ENCODE peak calls at places on chromosomes 12 and 14, in seven cellular contexts. P, N, V, Y, K, I and W are unnamed samples.

GRCh38 chr14:69247691-69248440 is 12.1 kb upstream of the GALNT16 start:
- DNase-seq in P (no peak), N (no peak), V (no peak), Y (peak), K (no peak), I (peak), W (no peak)

GRCh38 chr12:27550653-27550975 is 26.6 kb downstream of the PPFIBP1 start:
- DNase-seq in P (no peak), N (no peak), V (no peak), Y (no peak), K (no peak), I (no peak), W (no peak)

GRCh38 chr14:23562822-23563472 is 4.6 kb downstream of the AP1G2 start:
- DNase-seq in P (peak), N (no peak), V (peak), Y (peak), K (peak), I (no peak), W (peak)

GRCh38 chr12:129531004-129531403 is 372.8 kb downstream of the TMEM132D start:
- DNase-seq in P (peak), N (peak), V (no peak), Y (no peak), K (no peak), I (no peak), W (no peak)

GRCh38 chr12:42332301-42332894 is 6.4 kb downstream of the PPHLN1 start:
- DNase-seq in P (peak), N (no peak), V (no peak), Y (peak), K (peak), I (peak), W (no peak)

GRCh38 chr14:37673439-37673838 is 78.0 kb downstream of the TTC6 start:
- DNase-seq in P (no peak), N (no peak), V (no peak), Y (no peak), K (no peak), I (no peak), W (no peak)

GRCh38 chr14:29028973-29029582 is 262.5 kb downstream of the FOXG1 start:
- DNase-seq in P (no peak), N (peak), V (peak), Y (no peak), K (no peak), I (no peak), W (peak)

GRCh38 chr12:29253916-29254625 is 105.0 kb downstream of the FAR2 start:
- DNase-seq in P (no peak), N (no peak), V (no peak), Y (peak), K (no peak), I (no peak), W (no peak)

GRCh38 chr12:27709932-27710591 is 570 bp upstream of the MRPS35 start:
- DNase-seq in P (peak), N (no peak), V (no peak), Y (peak), K (peak), I (no peak), W (no peak)

GRCh38 chr12:44812062-44812461 is 64.1 kb downstream of the NELL2 start:
- DNase-seq in P (peak), N (no peak), V (no peak), Y (no peak), K (no peak), I (no peak), W (no peak)

GRCh38 chr14:105398726-105399440 is 545 bp downstream of the TEX22 start:
- DNase-seq in P (peak), N (peak), V (no peak), Y (peak), K (no peak), I (no peak), W (no peak)

GRCh38 chr12:79983969-79984629 is 49.2 kb upstream of the PPP1R12A start:
- DNase-seq in P (no peak), N (no peak), V (no peak), Y (peak), K (peak), I (peak), W (no peak)

GRCh38 chr12:67414011-67414715 is 145.0 kb downstream of the CAND1 start:
- DNase-seq in P (peak), N (no peak), V (no peak), Y (no peak), K (no peak), I (no peak), W (no peak)

GRCh38 chr12:99223554-99223953 is 424.0 kb upstream of the GARIN6 start:
- DNase-seq in P (peak), N (no peak), V (no peak), Y (no peak), K (no peak), I (no peak), W (no peak)

GRCh38 chr14:52954346-52955214 is 3.7 kb upstream of the FERMT2 start:
- DNase-seq in P (peak), N (no peak), V (no peak), Y (peak), K (peak), I (no peak), W (no peak)

GRCh38 chr12:69475237-69475984 is 5.2 kb downstream of the FRS2 start:
- DNase-seq in P (no peak), N (no peak), V (no peak), Y (peak), K (peak), I (peak), W (no peak)

GRCh38 chr14:72608391-72609204 is 285.3 kb downstream of the DPF3 start:
- DNase-seq in P (no peak), N (no peak), V (no peak), Y (peak), K (peak), I (peak), W (no peak)

GRCh38 chr14:80215756-80216581 is 4.7 kb upstream of the DIO2 start:
- DNase-seq in P (no peak), N (no peak), V (no peak), Y (peak), K (peak), I (no peak), W (no peak)

GRCh38 chr12:28388879-28389278 is 198.6 kb downstream of the CCDC91 start:
- DNase-seq in P (no peak), N (no peak), V (no peak), Y (no peak), K (peak), I (no peak), W (no peak)

GRCh38 chr12:101204598-101205304 is 5.3 kb downstream of the SLC5A8 start:
- DNase-seq in P (peak), N (no peak), V (no peak), Y (no peak), K (no peak), I (no peak), W (no peak)

GRCh38 chr14:50038398-50039119 is 77.8 kb downstream of the VCPKMT start:
- DNase-seq in P (peak), N (no peak), V (no peak), Y (peak), K (peak), I (peak), W (no peak)

GRCh38 chr12:14654842-14655241 is 41.6 kb downstream of the GUCY2C start:
- DNase-seq in P (peak), N (no peak), V (no peak), Y (no peak), K (no peak), I (no peak), W (no peak)

GRCh38 chr12:81859521-81859920 is 100.4 kb upstream of the PPFIA2 start:
- DNase-seq in P (no peak), N (no peak), V (no peak), Y (peak), K (no peak), I (no peak), W (no peak)

GRCh38 chr12:80864046-80864735 is 73.5 kb downstream of the LIN7A start:
- DNase-seq in P (no peak), N (no peak), V (no peak), Y (peak), K (no peak), I (no peak), W (no peak)

GRCh38 chr12:87332987-87333761 is 696.0 kb downstream of the C12orf50 start:
- DNase-seq in P (no peak), N (no peak), V (no peak), Y (peak), K (no peak), I (no peak), W (no peak)

GRCh38 chr14:81400852-81401251 is 728 bp upstream of the STON2 start:
- DNase-seq in P (no peak), N (peak), V (no peak), Y (peak), K (peak), I (peak), W (no peak)

GRCh38 chr12:27542628-27543027 is 18.6 kb downstream of the PPFIBP1 start:
- DNase-seq in P (no peak), N (no peak), V (no peak), Y (peak), K (peak), I (no peak), W (no peak)

GRCh38 chr14:91311284-91311662 is 66.8 kb upstream of the GPR68 start:
- DNase-seq in P (peak), N (no peak), V (no peak), Y (no peak), K (no peak), I (no peak), W (no peak)

GRCh38 chr14:39107624-39108023 is 4.6 kb upstream of the SEC23A start:
- DNase-seq in P (peak), N (no peak), V (no peak), Y (peak), K (no peak), I (no peak), W (no peak)

GRCh38 chr12:111398530-111398929 is 7.2 kb upstream of the SH2B3 start:
- DNase-seq in P (no peak), N (no peak), V (no peak), Y (no peak), K (no peak), I (no peak), W (no peak)

GRCh38 chr12:47864646-47865235 is 40.1 kb downstream of the VDR start:
- DNase-seq in P (no peak), N (no peak), V (no peak), Y (no peak), K (no peak), I (no peak), W (no peak)

GRCh38 chr12:95820096-95820703 is 29.6 kb upstream of the NTN4 start:
- DNase-seq in P (no peak), N (peak), V (no peak), Y (peak), K (peak), I (no peak), W (no peak)

GRCh38 chr14:55814064-55814463 is 234.1 kb downstream of the KTN1 start:
- DNase-seq in P (no peak), N (no peak), V (no peak), Y (peak), K (no peak), I (no peak), W (no peak)

GRCh38 chr12:25436206-25436912 is 116.7 kb downstream of the LMNTD1 start:
- DNase-seq in P (peak), N (no peak), V (no peak), Y (peak), K (peak), I (peak), W (peak)

GRCh38 chr14:67919259-67919658 is 99.7 kb downstream of the RAD51B start:
- DNase-seq in P (no peak), N (no peak), V (no peak), Y (peak), K (peak), I (no peak), W (no peak)

GRCh38 chr12:83642205-83642604 is 955.5 kb downstream of the TMTC2 start:
- DNase-seq in P (no peak), N (no peak), V (no peak), Y (no peak), K (no peak), I (no peak), W (no peak)

GRCh38 chr12:51897181-51897580 is 9.3 kb downstream of the ANKRD33 start:
- DNase-seq in P (no peak), N (peak), V (no peak), Y (peak), K (no peak), I (no peak), W (no peak)

GRCh38 chr12:16330554-16330953 is 16.9 kb upstream of the MGST1 start:
- DNase-seq in P (no peak), N (no peak), V (no peak), Y (no peak), K (no peak), I (no peak), W (no peak)

DNA sequence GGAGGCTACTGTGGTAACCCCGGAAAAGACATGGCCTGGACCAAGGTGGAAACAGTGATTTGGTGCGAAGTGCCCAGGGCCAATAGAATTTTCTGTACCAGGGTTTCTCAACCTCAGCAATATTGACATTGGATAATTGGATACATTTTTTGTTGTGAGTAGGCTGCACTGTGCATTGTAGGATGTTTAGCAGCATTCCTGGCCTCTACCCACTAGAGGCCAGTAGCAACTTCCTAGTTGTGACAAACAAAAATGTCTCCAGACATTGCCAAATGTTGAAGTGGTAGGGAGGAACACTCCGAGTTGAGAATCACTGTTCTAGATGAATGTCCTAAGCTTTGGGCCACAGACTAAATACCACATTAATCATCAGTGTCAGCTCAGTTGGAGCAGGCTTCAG is 6.2 kb upstream of the CGRRF1 start:
- DNase-seq in P (no peak), N (no peak), V (no peak), Y (peak), K (peak), I (no peak), W (no peak)
- TF ChIP-seq CTCF in P (peak), N (no peak), V (no peak), Y (peak), K (peak), I (peak), W (peak)

GRCh38 chr12:20561886-20562285 is 133.2 kb upstream of the SLCO1C1 start:
- DNase-seq in P (no peak), N (no peak), V (no peak), Y (peak), K (peak), I (no peak), W (no peak)
- TF ChIP-seq CTCF in P (no peak), N (no peak), V (no peak), Y (no peak), K (no peak), I (no peak), W (no peak)

GRCh38 chr12:124392271-124392990 is 97.5 kb downstream of the RFLNA start:
- DNase-seq in P (no peak), N (no peak), V (peak), Y (no peak), K (peak), I (no peak), W (peak)
- TF ChIP-seq CTCF in P (peak), N (no peak), V (no peak), Y (peak), K (peak), I (peak), W (peak)

DNA sequence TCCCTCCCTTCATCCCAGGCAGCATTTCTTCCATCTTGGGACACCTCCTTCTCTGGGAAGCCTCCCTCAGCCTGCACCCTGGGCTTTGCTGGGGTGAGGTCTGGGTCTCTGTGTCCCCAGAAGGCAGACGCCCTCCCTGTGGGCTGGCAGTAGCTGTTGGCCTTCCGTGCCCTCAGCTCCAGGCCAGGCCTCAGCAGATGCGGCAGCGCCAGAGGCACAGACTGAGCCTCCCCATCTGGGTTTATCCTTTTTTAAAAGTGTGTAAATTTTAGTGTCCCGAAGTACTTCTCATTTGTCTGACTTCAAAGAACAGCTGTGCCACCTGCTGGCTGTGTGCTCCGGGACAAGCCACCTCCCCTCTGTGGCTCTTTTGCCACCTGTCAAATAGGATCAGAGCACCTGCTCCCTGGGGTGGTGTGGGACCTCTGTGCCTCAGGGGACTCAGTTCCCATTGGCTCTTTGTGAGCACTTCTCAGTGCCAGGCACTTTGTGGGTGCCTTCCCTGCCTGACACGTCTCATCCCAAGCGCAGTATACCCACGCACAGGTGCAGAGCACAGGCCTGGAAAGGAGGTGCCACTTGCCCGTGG is 11.1 kb downstream of the EXOC3L4 start:
- DNase-seq in P (peak), N (no peak), V (no peak), Y (no peak), K (no peak), I (no peak), W (no peak)
- TF ChIP-seq CTCF in P (peak), N (no peak), V (no peak), Y (no peak), K (peak), I (no peak), W (no peak)

GRCh38 chr12:49895773-49896172 is 7.9 kb downstream of the FAIM2 start:
- DNase-seq in P (no peak), N (no peak), V (no peak), Y (no peak), K (no peak), I (no peak), W (no peak)
- TF ChIP-seq CTCF in P (no peak), N (no peak), V (no peak), Y (no peak), K (no peak), I (no peak), W (no peak)

DNA sequence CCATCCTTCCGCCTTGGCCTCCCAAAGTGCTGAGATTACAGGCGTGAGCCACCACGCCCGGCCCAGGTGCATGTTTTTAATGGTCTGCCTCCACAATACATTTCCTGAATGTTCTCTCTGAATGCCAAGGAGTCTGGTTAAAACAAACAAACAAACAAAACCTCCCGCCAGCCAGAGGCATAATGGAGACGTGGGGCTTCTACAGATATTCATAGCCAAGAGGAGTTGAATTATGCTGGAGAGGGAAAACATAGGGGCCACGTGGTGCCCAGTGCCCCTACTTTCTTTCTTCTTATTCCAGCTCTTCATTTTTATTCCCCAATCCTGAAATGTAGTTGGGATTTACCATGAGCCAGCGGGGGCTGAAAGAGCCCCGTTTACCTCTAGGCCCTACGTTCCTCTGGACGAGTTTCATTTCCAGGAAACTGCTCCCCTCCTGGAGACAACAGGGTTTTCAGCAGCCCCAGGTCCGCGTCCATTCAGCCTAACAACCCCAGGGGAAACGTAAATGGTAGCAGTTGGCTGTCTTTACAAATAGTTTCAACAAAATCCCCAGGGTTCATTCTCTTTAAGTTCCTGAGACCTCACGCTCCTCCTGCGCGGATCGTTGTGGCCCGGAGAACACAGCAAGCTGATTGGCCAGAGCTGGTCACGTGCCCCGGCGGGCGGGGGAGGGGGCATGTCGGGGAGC is 108.5 kb upstream of the ESRRB start:
- DNase-seq in P (no peak), N (peak), V (peak), Y (peak), K (peak), I (peak), W (peak)
- TF ChIP-seq CTCF in P (no peak), N (no peak), V (no peak), Y (peak), K (peak), I (peak), W (no peak)

GRCh38 chr14:89308232-89308959 is 108.6 kb downstream of the FOXN3 start:
- DNase-seq in P (peak), N (no peak), V (no peak), Y (peak), K (no peak), I (no peak), W (no peak)

GRCh38 chr14:89303452-89304435 is 113.3 kb downstream of the FOXN3 start:
- DNase-seq in P (peak), N (peak), V (no peak), Y (peak), K (peak), I (no peak), W (peak)

GRCh38 chr14:89307409-89307808 is 109.6 kb downstream of the FOXN3 start:
- DNase-seq in P (peak), N (no peak), V (no peak), Y (no peak), K (no peak), I (no peak), W (no peak)

GRCh38 chr14:89302396-89302950 is 114.6 kb downstream of the FOXN3 start:
- DNase-seq in P (no peak), N (no peak), V (no peak), Y (no peak), K (no peak), I (no peak), W (no peak)

DNA sequence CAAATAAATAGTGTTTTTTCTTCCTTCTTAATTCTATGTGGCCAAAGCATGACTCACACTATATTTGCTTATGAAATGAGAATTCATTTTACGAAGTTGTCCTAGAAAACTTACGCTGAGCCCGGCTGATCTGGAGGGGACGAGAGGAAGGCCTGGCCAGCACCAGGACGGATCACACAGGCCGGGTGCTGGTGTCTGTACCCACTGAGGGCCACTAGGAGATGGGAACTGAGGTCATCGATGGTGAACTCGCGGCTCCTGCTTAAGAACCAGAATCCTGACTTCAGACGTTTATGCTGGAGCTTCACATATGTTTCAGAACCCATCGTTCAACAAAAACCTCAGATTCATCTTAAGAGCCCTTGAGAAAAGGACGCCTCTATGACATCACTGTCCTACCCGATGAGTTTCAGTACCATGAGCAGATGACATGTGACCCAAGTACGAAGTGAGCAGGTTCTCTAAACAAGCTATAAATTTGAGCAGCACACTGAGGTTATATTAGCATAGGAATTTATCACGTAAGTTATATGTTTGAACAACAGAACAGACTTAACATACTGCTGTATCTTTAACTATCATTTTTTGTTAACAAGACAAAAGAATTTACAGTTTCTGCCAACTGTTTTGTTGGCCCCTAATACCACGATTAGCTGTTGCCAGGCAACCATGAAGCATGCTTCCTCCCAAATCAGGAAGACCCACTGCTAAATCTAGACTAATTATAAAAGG is 111.9 kb downstream of the FOXN3 start:
- DNase-seq in P (peak), N (no peak), V (no peak), Y (peak), K (peak), I (no peak), W (no peak)
- TF ChIP-seq CTCF in P (no peak), N (no peak), V (no peak), Y (no peak), K (no peak), I (no peak), W (no peak)